ENCODE peak calls at places on chromosome 19, in four cellular contexts. One of them, this sample, is unnamed.
A peak's percentile ranks its signal among the peaks of the same experiment; 100 is the strongest.

GRCh38 chr19:12092065-12092867 is 27.7 kb downstream of the ZNF844 start:
- DNase-seq in activated T-helper 1 cell treated with Interleukin-2 at 50 U/mL for 16 hours: no peak
- DNase-seq in stimulated activated CD8-positive, alpha-beta memory T cell treated with anti-CD3 and anti-CD28 coated beads, Interleukin-12 subunit alpha, Interleukin-12 subunit beta, amount 100 ng/mL, for 1 hour: peak; percentile 23
- DNase-seq in neural crest cell: peak; percentile 87
- DNase-seq in this sample: peak; percentile 93

GRCh38 chr19:12567951-12568350 is 16.7 kb upstream of the ZNF564 start:
- DNase-seq in activated T-helper 1 cell treated with Interleukin-2 at 50 U/mL for 16 hours: no peak
- DNase-seq in neural crest cell: no peak
- DNase-seq in stimulated activated CD8-positive, alpha-beta memory T cell treated with anti-CD3 and anti-CD28 coated beads, Interleukin-12 subunit alpha, Interleukin-12 subunit beta, amount 100 ng/mL, for 1 hour: no peak
- DNase-seq in this sample: no peak

GRCh38 chr19:13154241-13154778 is 4.1 kb downstream of the IER2 start:
- DNase-seq in activated T-helper 1 cell treated with Interleukin-2 at 50 U/mL for 16 hours: no peak
- DNase-seq in stimulated activated CD8-positive, alpha-beta memory T cell treated with anti-CD3 and anti-CD28 coated beads, Interleukin-12 subunit alpha, Interleukin-12 subunit beta, amount 100 ng/mL, for 1 hour: no peak
- DNase-seq in neural crest cell: peak; percentile 28
- DNase-seq in this sample: peak; percentile 77

GRCh38 chr19:3433805-3434540 is 46.4 kb downstream of the SMIM24 start:
- DNase-seq in stimulated activated CD8-positive, alpha-beta memory T cell treated with anti-CD3 and anti-CD28 coated beads, Interleukin-12 subunit alpha, Interleukin-12 subunit beta, amount 100 ng/mL, for 1 hour: no peak
- DNase-seq in activated T-helper 1 cell treated with Interleukin-2 at 50 U/mL for 16 hours: no peak
- DNase-seq in neural crest cell: no peak
- DNase-seq in this sample: no peak

GRCh38 chr19:18339703-18340102 is 695 bp upstream of the PGPEP1 start:
- DNase-seq in activated T-helper 1 cell treated with Interleukin-2 at 50 U/mL for 16 hours: no peak
- DNase-seq in stimulated activated CD8-positive, alpha-beta memory T cell treated with anti-CD3 and anti-CD28 coated beads, Interleukin-12 subunit alpha, Interleukin-12 subunit beta, amount 100 ng/mL, for 1 hour: no peak
- DNase-seq in neural crest cell: no peak
- DNase-seq in this sample: no peak

GRCh38 chr19:17088552-17088951 is 13.0 kb downstream of the MYO9B start:
- DNase-seq in stimulated activated CD8-positive, alpha-beta memory T cell treated with anti-CD3 and anti-CD28 coated beads, Interleukin-12 subunit alpha, Interleukin-12 subunit beta, amount 100 ng/mL, for 1 hour: no peak
- DNase-seq in activated T-helper 1 cell treated with Interleukin-2 at 50 U/mL for 16 hours: no peak
- DNase-seq in neural crest cell: no peak
- DNase-seq in this sample: no peak

GRCh38 chr19:13162749-13163608 is 12.8 kb downstream of the IER2 start:
- DNase-seq in neural crest cell: peak; percentile 84
- DNase-seq in stimulated activated CD8-positive, alpha-beta memory T cell treated with anti-CD3 and anti-CD28 coated beads, Interleukin-12 subunit alpha, Interleukin-12 subunit beta, amount 100 ng/mL, for 1 hour: peak; percentile 68
- DNase-seq in activated T-helper 1 cell treated with Interleukin-2 at 50 U/mL for 16 hours: peak; percentile 75
- DNase-seq in this sample: peak; percentile 92

GRCh38 chr19:36128392-36128736 is 11.5 kb upstream of the CAPNS1 start:
- DNase-seq in activated T-helper 1 cell treated with Interleukin-2 at 50 U/mL for 16 hours: no peak
- DNase-seq in neural crest cell: no peak
- DNase-seq in stimulated activated CD8-positive, alpha-beta memory T cell treated with anti-CD3 and anti-CD28 coated beads, Interleukin-12 subunit alpha, Interleukin-12 subunit beta, amount 100 ng/mL, for 1 hour: no peak
- DNase-seq in this sample: no peak

GRCh38 chr19:54451331-54451871 is 2.4 kb downstream of the LENG8 start:
- DNase-seq in stimulated activated CD8-positive, alpha-beta memory T cell treated with anti-CD3 and anti-CD28 coated beads, Interleukin-12 subunit alpha, Interleukin-12 subunit beta, amount 100 ng/mL, for 1 hour: no peak
- DNase-seq in neural crest cell: no peak
- DNase-seq in activated T-helper 1 cell treated with Interleukin-2 at 50 U/mL for 16 hours: no peak
- DNase-seq in this sample: no peak

GRCh38 chr19:10026744-10027143 is 13.5 kb downstream of the RDH8 start:
- DNase-seq in neural crest cell: no peak
- DNase-seq in stimulated activated CD8-positive, alpha-beta memory T cell treated with anti-CD3 and anti-CD28 coated beads, Interleukin-12 subunit alpha, Interleukin-12 subunit beta, amount 100 ng/mL, for 1 hour: no peak
- DNase-seq in activated T-helper 1 cell treated with Interleukin-2 at 50 U/mL for 16 hours: no peak
- DNase-seq in this sample: no peak

GRCh38 chr19:5456130-5456835 is 1.1 kb downstream of the ZNRF4 start:
- DNase-seq in neural crest cell: no peak
- DNase-seq in activated T-helper 1 cell treated with Interleukin-2 at 50 U/mL for 16 hours: no peak
- DNase-seq in stimulated activated CD8-positive, alpha-beta memory T cell treated with anti-CD3 and anti-CD28 coated beads, Interleukin-12 subunit alpha, Interleukin-12 subunit beta, amount 100 ng/mL, for 1 hour: no peak
- DNase-seq in this sample: peak; percentile 53

GRCh38 chr19:29851769-29852521 is 40.2 kb downstream of the CCNE1 start:
- DNase-seq in activated T-helper 1 cell treated with Interleukin-2 at 50 U/mL for 16 hours: no peak
- DNase-seq in neural crest cell: no peak
- DNase-seq in stimulated activated CD8-positive, alpha-beta memory T cell treated with anti-CD3 and anti-CD28 coated beads, Interleukin-12 subunit alpha, Interleukin-12 subunit beta, amount 100 ng/mL, for 1 hour: no peak
- DNase-seq in this sample: no peak

GRCh38 chr19:10565028-10565566 is 713 bp downstream of the KRI1 start:
- DNase-seq in stimulated activated CD8-positive, alpha-beta memory T cell treated with anti-CD3 and anti-CD28 coated beads, Interleukin-12 subunit alpha, Interleukin-12 subunit beta, amount 100 ng/mL, for 1 hour: no peak
- DNase-seq in activated T-helper 1 cell treated with Interleukin-2 at 50 U/mL for 16 hours: no peak
- DNase-seq in neural crest cell: no peak
- DNase-seq in this sample: peak; percentile 52

GRCh38 chr19:38266070-38266469 is 1.7 kb downstream of the SPINT2 start:
- DNase-seq in activated T-helper 1 cell treated with Interleukin-2 at 50 U/mL for 16 hours: no peak
- DNase-seq in neural crest cell: no peak
- DNase-seq in stimulated activated CD8-positive, alpha-beta memory T cell treated with anti-CD3 and anti-CD28 coated beads, Interleukin-12 subunit alpha, Interleukin-12 subunit beta, amount 100 ng/mL, for 1 hour: no peak
- DNase-seq in this sample: no peak

GRCh38 chr19:39237200-39238184 is 7.3 kb downstream of the IFNL3 start:
- DNase-seq in activated T-helper 1 cell treated with Interleukin-2 at 50 U/mL for 16 hours: peak; percentile 14
- DNase-seq in neural crest cell: no peak
- DNase-seq in stimulated activated CD8-positive, alpha-beta memory T cell treated with anti-CD3 and anti-CD28 coated beads, Interleukin-12 subunit alpha, Interleukin-12 subunit beta, amount 100 ng/mL, for 1 hour: no peak
- DNase-seq in this sample: no peak

GRCh38 chr19:23049256-23049655 is 46.3 kb upstream of the ZNF728 start:
- DNase-seq in activated T-helper 1 cell treated with Interleukin-2 at 50 U/mL for 16 hours: no peak
- DNase-seq in neural crest cell: no peak
- DNase-seq in stimulated activated CD8-positive, alpha-beta memory T cell treated with anti-CD3 and anti-CD28 coated beads, Interleukin-12 subunit alpha, Interleukin-12 subunit beta, amount 100 ng/mL, for 1 hour: no peak
- DNase-seq in this sample: no peak

GRCh38 chr19:52997975-52998374 is 15.7 kb upstream of the ERVV-1 start:
- DNase-seq in neural crest cell: no peak
- DNase-seq in activated T-helper 1 cell treated with Interleukin-2 at 50 U/mL for 16 hours: no peak
- DNase-seq in stimulated activated CD8-positive, alpha-beta memory T cell treated with anti-CD3 and anti-CD28 coated beads, Interleukin-12 subunit alpha, Interleukin-12 subunit beta, amount 100 ng/mL, for 1 hour: no peak
- DNase-seq in this sample: no peak

GRCh38 chr19:39151209-39151608 is 25.6 kb downstream of the PAK4 start:
- DNase-seq in stimulated activated CD8-positive, alpha-beta memory T cell treated with anti-CD3 and anti-CD28 coated beads, Interleukin-12 subunit alpha, Interleukin-12 subunit beta, amount 100 ng/mL, for 1 hour: no peak
- DNase-seq in activated T-helper 1 cell treated with Interleukin-2 at 50 U/mL for 16 hours: no peak
- DNase-seq in neural crest cell: no peak
- DNase-seq in this sample: no peak

GRCh38 chr19:4742717-4743646 is 19.3 kb upstream of the DPP9 start:
- DNase-seq in activated T-helper 1 cell treated with Interleukin-2 at 50 U/mL for 16 hours: no peak
- DNase-seq in neural crest cell: no peak
- DNase-seq in stimulated activated CD8-positive, alpha-beta memory T cell treated with anti-CD3 and anti-CD28 coated beads, Interleukin-12 subunit alpha, Interleukin-12 subunit beta, amount 100 ng/mL, for 1 hour: no peak
- DNase-seq in this sample: peak; percentile 89

GRCh38 chr19:48806518-48806817 is 4.4 kb downstream of the BCAT2 start:
- DNase-seq in neural crest cell: peak; percentile 51
- DNase-seq in activated T-helper 1 cell treated with Interleukin-2 at 50 U/mL for 16 hours: no peak
- DNase-seq in stimulated activated CD8-positive, alpha-beta memory T cell treated with anti-CD3 and anti-CD28 coated beads, Interleukin-12 subunit alpha, Interleukin-12 subunit beta, amount 100 ng/mL, for 1 hour: no peak
- DNase-seq in this sample: no peak

GRCh38 chr19:14416743-14417214 is 2.4 kb downstream of the DDX39A start:
- DNase-seq in stimulated activated CD8-positive, alpha-beta memory T cell treated with anti-CD3 and anti-CD28 coated beads, Interleukin-12 subunit alpha, Interleukin-12 subunit beta, amount 100 ng/mL, for 1 hour: no peak
- DNase-seq in activated T-helper 1 cell treated with Interleukin-2 at 50 U/mL for 16 hours: no peak
- DNase-seq in neural crest cell: no peak
- DNase-seq in this sample: no peak

GRCh38 chr19:53947624-53948023 is 15.1 kb upstream of the CACNG8 start:
- DNase-seq in stimulated activated CD8-positive, alpha-beta memory T cell treated with anti-CD3 and anti-CD28 coated beads, Interleukin-12 subunit alpha, Interleukin-12 subunit beta, amount 100 ng/mL, for 1 hour: no peak
- DNase-seq in activated T-helper 1 cell treated with Interleukin-2 at 50 U/mL for 16 hours: no peak
- DNase-seq in neural crest cell: no peak
- DNase-seq in this sample: no peak

GRCh38 chr19:45471866-45472556 is 4.2 kb downstream of the FOSB start:
- DNase-seq in stimulated activated CD8-positive, alpha-beta memory T cell treated with anti-CD3 and anti-CD28 coated beads, Interleukin-12 subunit alpha, Interleukin-12 subunit beta, amount 100 ng/mL, for 1 hour: no peak
- DNase-seq in activated T-helper 1 cell treated with Interleukin-2 at 50 U/mL for 16 hours: no peak
- DNase-seq in neural crest cell: no peak
- DNase-seq in this sample: peak; percentile 40

GRCh38 chr19:34597596-34597995 is 79.4 kb downstream of the SCGB2B2 start:
- DNase-seq in stimulated activated CD8-positive, alpha-beta memory T cell treated with anti-CD3 and anti-CD28 coated beads, Interleukin-12 subunit alpha, Interleukin-12 subunit beta, amount 100 ng/mL, for 1 hour: no peak
- DNase-seq in neural crest cell: no peak
- DNase-seq in activated T-helper 1 cell treated with Interleukin-2 at 50 U/mL for 16 hours: no peak
- DNase-seq in this sample: no peak

GRCh38 chr19:39704181-39705044 is at the start of gene LGALS14:
- DNase-seq in stimulated activated CD8-positive, alpha-beta memory T cell treated with anti-CD3 and anti-CD28 coated beads, Interleukin-12 subunit alpha, Interleukin-12 subunit beta, amount 100 ng/mL, for 1 hour: no peak
- DNase-seq in activated T-helper 1 cell treated with Interleukin-2 at 50 U/mL for 16 hours: no peak
- DNase-seq in neural crest cell: no peak
- DNase-seq in this sample: no peak

GRCh38 chr19:1675633-1676350 is 23.4 kb upstream of the TCF3 start:
- DNase-seq in neural crest cell: no peak
- DNase-seq in stimulated activated CD8-positive, alpha-beta memory T cell treated with anti-CD3 and anti-CD28 coated beads, Interleukin-12 subunit alpha, Interleukin-12 subunit beta, amount 100 ng/mL, for 1 hour: no peak
- DNase-seq in activated T-helper 1 cell treated with Interleukin-2 at 50 U/mL for 16 hours: no peak
- DNase-seq in this sample: peak; percentile 64

GRCh38 chr19:1038995-1039645 is 787 bp upstream of the ABCA7 start:
- DNase-seq in stimulated activated CD8-positive, alpha-beta memory T cell treated with anti-CD3 and anti-CD28 coated beads, Interleukin-12 subunit alpha, Interleukin-12 subunit beta, amount 100 ng/mL, for 1 hour: no peak
- DNase-seq in activated T-helper 1 cell treated with Interleukin-2 at 50 U/mL for 16 hours: no peak
- DNase-seq in neural crest cell: no peak
- DNase-seq in this sample: no peak

GRCh38 chr19:1163934-1164683 is 10.0 kb downstream of the SBNO2 start:
- DNase-seq in neural crest cell: no peak
- DNase-seq in activated T-helper 1 cell treated with Interleukin-2 at 50 U/mL for 16 hours: no peak
- DNase-seq in stimulated activated CD8-positive, alpha-beta memory T cell treated with anti-CD3 and anti-CD28 coated beads, Interleukin-12 subunit alpha, Interleukin-12 subunit beta, amount 100 ng/mL, for 1 hour: no peak
- DNase-seq in this sample: no peak

GRCh38 chr19:35718345-35719041 is 690 bp downstream of the KMT2B start:
- DNase-seq in stimulated activated CD8-positive, alpha-beta memory T cell treated with anti-CD3 and anti-CD28 coated beads, Interleukin-12 subunit alpha, Interleukin-12 subunit beta, amount 100 ng/mL, for 1 hour: no peak
- DNase-seq in activated T-helper 1 cell treated with Interleukin-2 at 50 U/mL for 16 hours: peak; percentile 31
- DNase-seq in neural crest cell: peak; percentile 29
- DNase-seq in this sample: peak; percentile 40

GRCh38 chr19:51354742-51355148 is 11.4 kb downstream of the ETFB start:
- DNase-seq in stimulated activated CD8-positive, alpha-beta memory T cell treated with anti-CD3 and anti-CD28 coated beads, Interleukin-12 subunit alpha, Interleukin-12 subunit beta, amount 100 ng/mL, for 1 hour: no peak
- DNase-seq in neural crest cell: peak; percentile 67
- DNase-seq in activated T-helper 1 cell treated with Interleukin-2 at 50 U/mL for 16 hours: no peak
- DNase-seq in this sample: peak; percentile 89

GRCh38 chr19:28847468-28847867 is 365.5 kb downstream of the UQCRFS1 start:
- DNase-seq in neural crest cell: no peak
- DNase-seq in stimulated activated CD8-positive, alpha-beta memory T cell treated with anti-CD3 and anti-CD28 coated beads, Interleukin-12 subunit alpha, Interleukin-12 subunit beta, amount 100 ng/mL, for 1 hour: no peak
- DNase-seq in activated T-helper 1 cell treated with Interleukin-2 at 50 U/mL for 16 hours: no peak
- DNase-seq in this sample: no peak

This sample was measured in retina.